ENCODE peak calls at places on chromosomes 12 and 14, in ten cellular contexts. K is tibial nerve, V is heart right ventricle, I is tibial artery, L is osteoblast, C is GM12878, P is astrocyte of the spinal cord, N is foreskin fibroblast, U is DND-41, A is psoas muscle. B is an unnamed sample.

GRCh38 chr12:44873898-44874297 is 2.2 kb downstream of the NELL2 start:
- DNase-seq in A (no peak), U (no peak), L (peak; percentile 51), P (peak; percentile 29), C (no peak), N (peak; percentile 6), K (no peak), V (no peak), I (no peak), B (peak; percentile 16)

GRCh38 chr12:57280234-57281062 is 29.5 kb upstream of the STAC3 start:
- DNase-seq in L (peak; percentile 93), K (no peak), V (no peak), U (peak; percentile 60), P (peak; percentile 91), C (peak; percentile 74), N (peak; percentile 95), I (no peak), A (no peak), B (peak; percentile 93)

GRCh38 chr12:95733156-95733825 is 57.3 kb downstream of the NTN4 start:
- DNase-seq in L (peak; percentile 56), I (no peak), V (no peak), P (peak; percentile 91), C (no peak), N (peak; percentile 64), K (no peak), A (no peak), U (no peak), B (no peak)

GRCh38 chr14:92633724-92634123 is 114.7 kb downstream of the LGMN start:
- DNase-seq in N (no peak), P (peak; percentile 32), K (no peak), U (no peak), I (no peak), L (no peak), A (no peak), V (no peak), C (no peak), B (peak; percentile 72)

GRCh38 chr14:99329711-99330315 is 57.8 kb upstream of the BCL11B start:
- DNase-seq in P (no peak), I (no peak), L (no peak), V (no peak), K (no peak), C (no peak), A (no peak), N (no peak), U (no peak), B (no peak)

GRCh38 chr12:75738486-75738885 is 227.1 kb upstream of the KRR1 start:
- DNase-seq in K (no peak), V (no peak), C (peak; percentile 16), N (no peak), U (no peak), L (no peak), P (no peak), A (no peak), I (no peak), B (peak; percentile 31)

GRCh38 chr12:19695244-19696098 is 256.2 kb downstream of the AEBP2 start:
- DNase-seq in C (no peak), L (peak; percentile 53), V (no peak), N (no peak), U (peak; percentile 33), A (no peak), P (no peak), K (no peak), I (no peak), B (no peak)

GRCh38 chr12:131929530-131930456 is 717 bp downstream of the PUS1 start:
- DNase-seq in P (no peak), N (no peak), V (no peak), A (no peak), I (no peak), C (no peak), L (peak; percentile 91), U (peak; percentile 55), K (no peak), B (peak; percentile 36)

GRCh38 chr14:48725001-48725734 is 861.0 kb downstream of the RPS29 start:
- DNase-seq in I (no peak), C (no peak), L (no peak), K (no peak), A (no peak), P (peak; percentile 61), U (no peak), N (no peak), V (no peak), B (peak; percentile 1)

GRCh38 chr12:104725610-104726009 is 232.5 kb downstream of the SLC41A2 start:
- DNase-seq in L (no peak), N (no peak), V (no peak), U (no peak), K (no peak), P (no peak), I (no peak), C (no peak), A (no peak), B (no peak)

GRCh38 chr12:27333311-27334009 is 824 bp downstream of the BMAL2 start:
- DNase-seq in N (no peak), P (no peak), L (peak; percentile 46), V (peak; percentile 31), K (peak; percentile 22), C (no peak), I (peak; percentile 69), A (peak; percentile 21), U (peak; percentile 29), B (peak; percentile 8)

GRCh38 chr12:47835017-47835830 is 15.5 kb upstream of the HDAC7 start:
- DNase-seq in N (no peak), L (peak; percentile 78), K (no peak), A (no peak), P (no peak), I (no peak), U (no peak), C (no peak), V (no peak), B (no peak)

GRCh38 chr14:49999216-49999761 is 106.4 kb downstream of the ARF6 start:
- DNase-seq in I (peak; percentile 95), K (peak; percentile 77), L (peak; percentile 95), V (peak; percentile 70), U (peak; percentile 66), N (peak; percentile 92), A (peak; percentile 88), C (no peak), P (peak; percentile 89), B (peak; percentile 83)

GRCh38 chr12:46260913-46261476 is 7.8 kb downstream of the SLC38A1 start:
- DNase-seq in P (no peak), I (no peak), N (no peak), C (no peak), K (no peak), U (no peak), A (no peak), L (peak; percentile 86), V (no peak), B (no peak)

DNA sequence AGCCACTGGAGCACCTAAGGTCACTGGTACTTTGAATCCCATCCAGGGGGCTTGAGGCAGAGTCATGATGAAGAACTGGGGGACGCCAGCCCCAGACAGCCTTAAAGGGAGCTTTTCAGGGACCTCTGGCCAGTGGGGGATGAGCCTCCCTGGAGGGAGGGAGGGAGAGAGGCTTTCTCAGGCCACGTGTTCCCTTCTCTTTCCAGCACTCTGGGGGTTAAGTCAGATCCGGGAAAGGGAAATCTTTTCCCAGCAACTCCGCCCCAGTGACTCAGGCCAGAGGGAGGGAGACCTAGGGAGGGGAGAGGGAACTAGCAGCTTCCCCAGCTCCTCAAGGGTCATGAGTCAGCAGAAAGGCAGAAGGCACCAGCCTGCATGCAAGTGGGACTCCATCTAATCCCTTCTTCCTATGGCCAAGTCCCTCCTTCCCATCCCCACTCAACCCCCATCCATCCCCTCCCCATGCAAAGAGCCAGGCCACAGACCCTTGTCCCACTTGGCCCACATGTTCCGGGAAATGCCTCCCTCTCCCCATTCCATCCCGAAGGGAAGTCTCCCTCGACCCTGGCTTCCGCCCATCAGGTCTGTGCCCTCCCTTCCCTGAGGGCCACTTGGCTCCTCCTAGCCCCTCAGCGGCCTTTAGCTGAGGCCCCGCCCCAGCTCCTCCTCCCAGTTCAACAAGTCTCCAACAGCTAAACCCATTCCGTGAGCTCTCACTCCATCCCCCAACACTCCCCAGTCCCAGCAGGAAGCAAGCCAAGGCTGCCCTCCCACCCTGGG is 5.6 kb downstream of the TNFRSF1A start:
- DNase-seq in C (no peak), A (peak; percentile 96), V (peak; percentile 93), L (peak; percentile 99), I (peak; percentile 97), K (peak; percentile 90), U (peak; percentile 86), N (peak; percentile 99), P (peak; percentile 99), B (peak; percentile 99)
- TF ChIP-seq CTCF in C (no peak), A (no peak), V (no peak), L (no peak), I (no peak), K (no peak), U (no peak), N (no peak), P (no peak), B (no peak)

GRCh38 chr12:12714276-12715001 is 2.7 kb upstream of the CDKN1B start:
- DNase-seq in P (peak; percentile 38), K (no peak), V (no peak), U (peak; percentile 74), N (no peak), C (no peak), L (no peak), A (no peak), I (no peak), B (peak; percentile 61)
- H3K4me3 ChIP-seq in P (peak overlapping the region; percentile 19), K (peak overlapping the region; percentile 48), V (peak overlapping the region; percentile 4), U (peak overlapping the region; percentile 15), N (peak overlapping the region; percentile 22), C (peak overlapping the region; percentile 97), L (peak overlapping the region; percentile 70), A (peak overlapping the region; percentile 84), I (peak overlapping the region; percentile 34), B (peak overlapping the region; percentile 52)

GRCh38 chr14:75578786-75579781 is 664 bp downstream of the FLVCR2 start:
- DNase-seq in V (peak; percentile 17), C (no peak), U (no peak), A (peak; percentile 18), P (no peak), I (peak; percentile 72), K (peak; percentile 33), L (peak; percentile 79), N (peak; percentile 62), B (peak; percentile 29)
- TF ChIP-seq CTCF in V (peak; percentile 49), C (no peak), U (no peak), A (peak; percentile 19), P (peak; percentile 40), I (no peak), K (peak; percentile 31), L (peak; percentile 27), N (peak; percentile 31), B (peak; percentile 24)

GRCh38 chr12:120529641-120530314 is 820 bp upstream of the COQ5 start:
- DNase-seq in V (no peak), U (peak; percentile 15), K (no peak), I (no peak), P (peak; percentile 64), N (no peak), L (no peak), C (no peak), A (no peak), B (peak; percentile 79)

GRCh38 chr12:120534203-120534702 is at the start of gene RNF10:
- DNase-seq in I (peak; percentile 88), A (peak; percentile 61), N (peak; percentile 72), P (peak; percentile 87), L (peak; percentile 93), K (peak; percentile 84), U (peak; percentile 78), V (peak; percentile 77), C (peak; percentile 68), B (peak; percentile 92)

GRCh38 chr12:120536064-120536791 is 2.1 kb downstream of the RNF10 start:
- DNase-seq in C (no peak), L (no peak), K (no peak), A (no peak), U (no peak), P (no peak), V (no peak), I (no peak), N (no peak), B (no peak)

GRCh38 chr12:120534703-120535655 is 823 bp downstream of the RNF10 start:
- DNase-seq in L (peak; percentile 93), V (peak; percentile 37), K (no peak), A (peak; percentile 28), U (peak; percentile 47), C (no peak), N (peak; percentile 71), I (peak; percentile 73), P (peak; percentile 88), B (peak; percentile 89)

GRCh38 chr12:120532701-120533238 is 1.4 kb upstream of the RNF10 start:
- DNase-seq in I (no peak), A (no peak), P (no peak), N (no peak), C (no peak), K (no peak), V (no peak), U (no peak), L (no peak), B (no peak)
- H3K4me3 ChIP-seq in I (no peak overlapping the region), A (no peak overlapping the region), P (no peak overlapping the region), N (no peak overlapping the region), C (no peak overlapping the region), K (no peak overlapping the region), V (no peak overlapping the region), U (no peak overlapping the region), L (no peak overlapping the region), B (no peak overlapping the region)